ENCODE peak calls at places on chromosomes 16 and 17, in nine cellular contexts. G is NCI-H345; Y is Calu3; R is ovary; S is IMR-90; L is kidney glomerular epithelial cell; M is BE2C; U is activated naive CD4-positive, alpha-beta T cell; P is hippocampal formation. B is an unnamed sample.

GRCh38 chr16:25841776-25842175 is 150.0 kb downstream of the HS3ST4 start:
- DNase-seq in G (no peak), Y (no peak), R (no peak), S (no peak), L (no peak), M (no peak), U (no peak), P (no peak), B (no peak)

GRCh38 chr16:17287401-17287800 is 183.4 kb downstream of the XYLT1 start:
- DNase-seq in G (no peak), Y (no peak), R (no peak), S (no peak), L (no peak), M (no peak), U (no peak), P (no peak), B (no peak)

GRCh38 chr17:9284884-9285283 is 263.6 kb downstream of the NTN1 start:
- DNase-seq in G (no peak), Y (no peak), R (no peak), S (no peak), L (no peak), M (no peak), U (no peak), P (no peak), B (no peak)

GRCh38 chr16:71383054-71383773 is 24.7 kb downstream of the CALB2 start:
- DNase-seq in G (no peak), Y (no peak), R (no peak), S (peak), L (peak), M (no peak), U (no peak), P (no peak), B (no peak)

GRCh38 chr17:56020369-56020768 is 132.9 kb upstream of the ANKFN1 start:
- DNase-seq in G (no peak), Y (no peak), R (no peak), S (no peak), L (no peak), M (no peak), U (no peak), P (no peak), B (no peak)

GRCh38 chr16:55282441-55282840 is 41.6 kb upstream of the IRX6 start:
- DNase-seq in G (no peak), Y (no peak), R (no peak), S (no peak), L (no peak), M (no peak), U (no peak), P (no peak), B (no peak)

GRCh38 chr16:79593074-79593531 is 7.4 kb downstream of the MAF start:
- DNase-seq in G (no peak), Y (no peak), R (no peak), S (no peak), L (peak), M (no peak), U (no peak), P (no peak), B (peak)

GRCh38 chr17:10657123-10657522 is at the start of gene MYH3:
- DNase-seq in G (no peak), Y (no peak), R (no peak), S (no peak), L (no peak), M (no peak), U (no peak), P (no peak), B (no peak)